ENCODE peak calls at places on chromosomes 7 and 10, in nine cellular contexts. J, D, H, S, K, L, U, F and Z are unnamed samples.

GRCh38 chr7:156470399-156471320 is 169.9 kb upstream of the RNF32 start:
- DNase-seq in U (no peak), S (no peak), K (no peak), F (no peak), L (no peak), H (no peak), J (no peak), D (no peak), Z (no peak)

GRCh38 chr7:143385891-143386781 is 5.0 kb downstream of the ZYX start:
- DNase-seq in L (no peak), H (peak), D (no peak), F (no peak), J (peak), U (no peak), K (peak), S (peak), Z (no peak)

GRCh38 chr10:131579251-131580071 is 267.9 kb upstream of the TCERG1L start:
- DNase-seq in S (no peak), H (no peak), K (no peak), U (no peak), D (no peak), F (peak), J (peak), L (no peak), Z (no peak)

GRCh38 chr10:92720306-92721165 is 30.8 kb downstream of the HHEX start:
- DNase-seq in U (no peak), H (no peak), J (no peak), L (no peak), K (no peak), F (no peak), S (no peak), D (no peak), Z (no peak)

GRCh38 chr10:131972474-131973071 is 9.2 kb downstream of the BNIP3 start:
- DNase-seq in F (no peak), K (peak), H (peak), S (peak), J (peak), D (no peak), L (no peak), U (no peak), Z (no peak)

GRCh38 chr7:157784114-157784835 is 447.5 kb downstream of the DNAJB6 start:
- DNase-seq in L (peak), J (no peak), K (peak), F (no peak), U (no peak), H (no peak), S (no peak), D (no peak), Z (no peak)

GRCh38 chr10:62248465-62248864 is 20.2 kb downstream of the RTKN2 start:
- DNase-seq in J (no peak), U (no peak), L (no peak), K (peak), D (no peak), F (no peak), S (peak), H (no peak), Z (peak)

GRCh38 chr10:34017281-34017680 is 682.8 kb upstream of the NRP1 start:
- DNase-seq in J (no peak), D (no peak), S (no peak), K (no peak), L (peak), U (no peak), H (no peak), F (no peak), Z (no peak)

GRCh38 chr7:44994877-44995554 is 5.0 kb upstream of the CCM2 start:
- DNase-seq in L (no peak), F (no peak), K (no peak), D (no peak), U (no peak), H (no peak), J (no peak), S (no peak), Z (no peak)

GRCh38 chr7:108251700-108252099 is 121.5 kb upstream of the LAMB4 start:
- DNase-seq in L (no peak), H (no peak), K (no peak), J (no peak), D (no peak), S (no peak), F (no peak), U (no peak), Z (no peak)

GRCh38 chr7:108253275-108254044 is 123.3 kb upstream of the LAMB4 start:
- DNase-seq in D (peak), H (no peak), S (peak), L (no peak), K (peak), J (no peak), F (no peak), U (no peak), Z (no peak)

GRCh38 chr7:108252177-108252576 is 122.0 kb upstream of the LAMB4 start:
- DNase-seq in H (no peak), D (no peak), K (no peak), S (no peak), L (no peak), F (no peak), J (no peak), U (no peak), Z (no peak)

GRCh38 chr7:108257954-108258353 is 127.8 kb upstream of the LAMB4 start:
- DNase-seq in H (no peak), S (no peak), K (no peak), D (no peak), L (no peak), U (no peak), J (no peak), F (no peak), Z (no peak)

DNA sequence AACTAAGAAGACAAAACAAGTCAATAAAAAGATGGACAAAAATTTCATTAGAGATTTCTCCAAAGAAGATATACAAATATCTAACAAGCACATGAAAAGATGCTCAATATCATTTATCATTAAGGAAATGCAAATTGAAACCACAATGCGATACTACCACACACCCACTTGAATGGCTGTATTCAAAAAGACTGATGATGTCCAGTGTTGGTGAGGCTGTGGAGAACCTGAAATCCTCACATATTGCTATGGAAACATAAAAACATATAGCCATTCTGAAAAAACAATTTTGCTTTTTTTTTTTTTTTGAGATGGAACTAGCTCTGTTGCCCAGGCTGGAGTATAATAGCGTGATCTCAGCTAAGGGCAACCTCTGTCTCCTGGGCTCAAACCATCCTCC is 124.1 kb upstream of the LAMB4 start:
- DNase-seq in D (no peak), S (peak), U (no peak), L (no peak), H (no peak), K (no peak), F (no peak), J (no peak), Z (no peak)
- H3K4me3 ChIP-seq in D (no peak), S (no peak), U (no peak), L (no peak), H (no peak), K (no peak), F (no peak), J (no peak), Z (no peak)

DNA sequence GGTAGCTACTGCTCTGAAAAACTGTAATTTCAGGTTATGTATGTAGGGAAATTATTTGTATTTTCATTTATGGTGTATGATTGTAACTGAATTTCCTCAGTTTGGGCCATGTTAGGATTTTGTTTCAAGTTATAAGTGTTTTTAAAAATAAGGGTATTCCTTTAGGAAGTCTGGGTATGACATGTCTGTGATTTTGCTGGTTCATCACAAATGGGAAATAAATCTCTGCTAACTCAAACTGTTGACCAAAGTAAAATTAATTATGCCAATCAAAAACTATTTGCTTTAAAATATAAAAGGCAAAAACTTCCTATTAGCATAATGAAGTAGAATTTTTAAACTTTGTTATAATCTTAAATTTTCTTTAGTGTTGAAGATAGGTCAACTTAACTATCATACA is 6.7 kb downstream of the PTEN start:
- DNase-seq in J (no peak), U (no peak), L (no peak), H (no peak), S (no peak), D (no peak), F (no peak), K (no peak), Z (no peak)
- H3K4me3 ChIP-seq in J (no peak), U (no peak), L (no peak), H (peak), S (no peak), D (no peak), F (peak), K (no peak), Z (no peak)

GRCh38 chr10:110868981-110869380 is 2.7 kb upstream of the PDCD4 start:
- DNase-seq in K (no peak), H (peak), U (no peak), F (no peak), L (no peak), J (peak), D (no peak), S (no peak), Z (no peak)
- H3K4me3 ChIP-seq in K (no peak), H (peak), U (no peak), F (no peak), L (no peak), J (peak), D (no peak), S (no peak), Z (no peak)

DNA sequence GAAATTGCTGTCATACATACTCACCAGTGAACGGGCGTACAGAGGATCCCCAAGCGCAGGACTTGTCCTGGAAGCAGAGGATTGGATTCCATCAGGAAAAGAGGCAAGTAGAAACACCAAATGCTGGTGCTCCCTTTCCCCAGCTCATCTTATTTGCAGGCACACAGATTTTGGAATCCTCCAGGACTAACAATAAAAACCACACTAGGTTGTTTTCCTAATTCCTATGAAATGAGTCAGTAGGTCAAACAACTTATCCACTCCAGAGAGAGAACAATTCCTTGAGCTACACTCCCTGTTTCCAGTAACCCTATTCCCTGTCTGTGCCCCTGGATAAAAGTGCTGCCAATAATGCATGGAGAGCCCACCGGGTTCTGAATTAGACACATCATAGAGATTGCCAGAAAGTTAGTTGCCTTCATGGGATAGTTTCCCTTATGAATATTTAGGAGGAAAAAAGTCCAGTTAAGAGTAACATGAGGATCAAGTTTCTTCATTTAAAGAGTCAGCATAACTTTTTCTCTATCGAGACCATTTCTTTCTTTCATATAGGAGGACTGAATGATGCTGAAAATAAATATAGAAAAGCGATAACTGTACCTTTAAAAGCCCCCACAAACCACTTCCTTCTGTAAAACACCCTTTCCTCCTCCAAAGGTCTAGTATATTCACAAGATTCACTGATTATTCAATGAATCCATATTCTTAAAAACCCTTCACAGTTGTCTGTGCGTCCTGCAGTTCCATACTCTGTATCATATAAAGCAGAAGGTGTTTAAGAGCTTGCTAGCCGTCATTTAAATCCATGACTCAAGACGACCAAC is 178.3 kb upstream of the KLF14 start:
- DNase-seq in S (peak), D (peak), F (no peak), L (no peak), K (peak), J (no peak), U (peak), H (no peak), Z (peak)
- H3K4me3 ChIP-seq in S (no peak), D (peak), F (peak), L (no peak), K (peak), J (peak), U (peak), H (peak), Z (peak)

GRCh38 chr10:124448696-124449169 is 1.1 kb downstream of the NKX1-2 start:
- DNase-seq in K (no peak), F (no peak), D (no peak), L (peak), H (no peak), J (no peak), S (no peak), U (no peak), Z (no peak)

GRCh38 chr10:124450010-124450782 is at the start of gene NKX1-2:
- DNase-seq in L (peak), K (no peak), U (no peak), D (no peak), S (no peak), F (no peak), H (no peak), J (no peak), Z (no peak)

GRCh38 chr10:124447741-124448466 is 1.9 kb downstream of the NKX1-2 start:
- DNase-seq in J (no peak), D (no peak), U (no peak), H (no peak), S (no peak), K (no peak), L (peak), F (no peak), Z (peak)

GRCh38 chr10:124449170-124450009 is 445 bp downstream of the NKX1-2 start:
- DNase-seq in K (no peak), F (no peak), J (no peak), U (no peak), D (no peak), H (no peak), S (no peak), L (peak), Z (peak)

GRCh38 chr10:124446830-124447740 is 2.8 kb downstream of the NKX1-2 start:
- DNase-seq in K (no peak), S (no peak), D (no peak), U (no peak), L (no peak), H (no peak), J (no peak), F (no peak), Z (no peak)
- H3K4me3 ChIP-seq in K (no peak), S (peak), D (no peak), U (no peak), L (peak), H (no peak), J (no peak), F (peak), Z (peak)